ENCODE peak calls at places on chromosomes 6 and 20, in five cellular contexts. K, D, O, B and I are unnamed samples.

GRCh38 chr6:27138837-27139752 is 108.4 kb upstream of the PRSS16 start:
- DNase-seq in K (peak; percentile 99), D (peak; percentile 63), O (peak; percentile 84), B (peak; percentile 78), I (peak; percentile 61)

GRCh38 chr6:36827261-36828079 is 11.8 kb downstream of the CPNE5 start:
- DNase-seq in K (no peak), D (no peak), O (no peak), B (no peak), I (peak; percentile 80)

GRCh38 chr6:157323924-157324276 is 581 bp upstream of the TMEM242 start:
- DNase-seq in K (peak; percentile 92), D (peak; percentile 90), O (peak; percentile 71), B (peak; percentile 94), I (peak; percentile 83)

GRCh38 chr6:23956988-23957387 is 169.0 kb upstream of the NRSN1 start:
- DNase-seq in K (no peak), D (no peak), O (no peak), B (no peak), I (no peak)

GRCh38 chr20:56624786-56625681 is 4.1 kb upstream of the TFAP2C start:
- DNase-seq in K (peak; percentile 65), D (no peak), O (no peak), B (no peak), I (no peak)

GRCh38 chr6:163455553-163455952 is 41.0 kb downstream of the QKI start:
- DNase-seq in K (no peak), D (no peak), O (no peak), B (no peak), I (no peak)

GRCh38 chr6:116070990-116071389 is 10.3 kb upstream of the FRK start:
- DNase-seq in K (no peak), D (no peak), O (peak; percentile 21), B (no peak), I (no peak)

GRCh38 chr6:77715588-77715987 is 62.7 kb downstream of the MEI4 start:
- DNase-seq in K (no peak), D (no peak), O (no peak), B (no peak), I (no peak)

GRCh38 chr6:88619951-88620350 is 343.5 kb downstream of the RNGTT start:
- DNase-seq in K (no peak), D (no peak), O (no peak), B (no peak), I (no peak)

GRCh38 chr6:42318485-42318884 is 100.8 kb upstream of the MRPS10 start:
- DNase-seq in K (no peak), D (no peak), O (no peak), B (no peak), I (no peak)

GRCh38 chr20:2696646-2697045 is 4.1 kb downstream of the EBF4 start:
- DNase-seq in K (no peak), D (no peak), O (no peak), B (peak; percentile 20), I (no peak)

GRCh38 chr6:162576009-162576408 is 151.6 kb downstream of the PRKN start:
- DNase-seq in K (no peak), D (no peak), O (no peak), B (no peak), I (no peak)

GRCh38 chr6:116406678-116407345 is 36.1 kb downstream of the DSE start:
- DNase-seq in K (no peak), D (no peak), O (no peak), B (no peak), I (no peak)

GRCh38 chr20:41151134-41151869 is 14.0 kb downstream of the PLCG1 start:
- DNase-seq in K (no peak), D (no peak), O (no peak), B (no peak), I (peak; percentile 20)
- H3K4me1 ChIP-seq in K (no peaks in the 10 kb centered on the region), D (peaks cover 5% of the 10 kb centered on the region), O (peaks cover 8% of the 10 kb centered on the region), B (peaks cover 6% of the 10 kb centered on the region), I (peaks cover 100% of the 10 kb centered on the region)

GRCh38 chr6:20024316-20024673 is 187.1 kb downstream of the ID4 start:
- DNase-seq in K (no peak), D (no peak), O (no peak), B (no peak), I (no peak)
- H3K4me3 ChIP-seq in K (no peak overlapping the region), D (no peak overlapping the region), O (no peak overlapping the region), B (no peak overlapping the region), I (no peak overlapping the region)

GRCh38 chr6:34239240-34239825 is 2.7 kb downstream of the HMGA1 start:
- DNase-seq in K (peak; percentile 36), D (no peak), O (no peak), B (peak; percentile 51), I (no peak)
- H3K4me1 ChIP-seq in K (peaks cover 12% of the 10 kb centered on the region), D (peaks cover 31% of the 10 kb centered on the region), O (peaks cover 75% of the 10 kb centered on the region), B (no peaks in the 10 kb centered on the region), I (peaks cover 35% of the 10 kb centered on the region)

DNA sequence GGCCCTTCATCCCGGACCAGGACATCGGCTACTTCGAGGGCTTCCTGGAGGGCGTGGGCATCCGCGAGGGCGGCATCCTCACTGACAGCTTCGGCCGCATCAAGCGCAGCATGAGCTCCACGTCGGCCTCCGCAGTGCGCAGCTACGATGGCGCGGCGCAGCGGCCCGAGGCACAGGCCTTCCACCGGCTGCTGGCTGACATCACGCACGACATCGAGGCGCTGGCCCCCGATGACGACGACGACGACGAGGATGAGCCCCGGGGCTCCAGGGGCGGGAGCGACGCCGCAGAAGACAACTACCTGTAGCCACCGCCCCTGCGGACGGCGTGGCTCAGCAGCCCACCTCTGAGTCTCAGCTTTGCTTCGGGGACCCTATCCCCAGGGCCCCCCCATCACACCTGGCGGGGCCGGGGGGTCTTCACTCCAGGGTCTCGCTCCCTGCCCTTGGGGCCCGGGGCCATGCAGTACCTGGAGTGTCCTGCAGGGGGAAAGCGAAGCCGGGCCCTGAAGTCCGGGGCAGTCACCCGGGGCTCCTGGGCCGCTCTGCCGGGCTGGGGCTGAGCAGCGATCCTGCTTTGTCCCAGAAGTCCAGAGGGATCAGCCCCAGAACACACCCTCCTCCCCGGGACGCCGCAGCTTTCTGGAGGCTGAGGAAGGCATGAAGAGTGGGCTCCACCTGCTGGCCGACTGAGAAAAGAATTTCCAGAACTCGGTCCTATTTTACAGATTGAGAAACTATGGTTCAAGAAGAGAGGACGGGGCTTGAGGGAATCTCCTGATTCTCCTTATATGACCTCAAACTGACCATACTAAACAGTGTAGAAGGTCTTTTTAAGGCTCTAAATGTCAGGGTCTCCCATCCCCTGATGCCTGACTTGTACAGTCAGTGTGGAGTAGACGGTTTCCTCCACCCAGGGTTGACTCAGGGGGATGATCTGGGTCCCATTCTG is 20.8 kb upstream of the HCK start:
- DNase-seq in K (peak; percentile 98), D (peak; percentile 88), O (peak; percentile 89), B (peak; percentile 93), I (peak; percentile 78)
- H3K4me3 ChIP-seq in K (no peak overlapping the region), D (peak overlapping the region; percentile 14), O (peak overlapping the region; percentile 24), B (no peak overlapping the region), I (peak overlapping the region; percentile 7)